ENCODE peak calls at places on chromosomes 7 and 10, in seven cellular contexts. One of them, this sample, is unnamed. For H3K9me3, the result is how much of the 10 kb centered on the place peaks cover.

GRCh38 chr7:122942765-122943164 is 52.7 kb downstream of the TAS2R16 start:
- DNase-seq in thoracic aorta: no peak
- DNase-seq in prostate gland: no peak
- DNase-seq in CD8-positive, alpha-beta T cell: no peak
- DNase-seq in body of pancreas: no peak
- DNase-seq in Peyer's patch: no peak
- DNase-seq in T-helper 17 cell: no peak
- DNase-seq in this sample: no peak

GRCh38 chr10:79079490-79080355 is 11.0 kb downstream of the ZMIZ1 start:
- DNase-seq in thoracic aorta: no peak
- DNase-seq in Peyer's patch: no peak
- DNase-seq in T-helper 17 cell: no peak
- DNase-seq in CD8-positive, alpha-beta T cell: no peak
- DNase-seq in body of pancreas: no peak
- DNase-seq in prostate gland: no peak
- DNase-seq in this sample: no peak

GRCh38 chr7:156892086-156892800 is 740 bp downstream of the LMBR1 start:
- DNase-seq in Peyer's patch: peak
- DNase-seq in prostate gland: peak
- DNase-seq in CD8-positive, alpha-beta T cell: peak
- DNase-seq in thoracic aorta: no peak
- DNase-seq in body of pancreas: peak
- DNase-seq in T-helper 17 cell: peak
- DNase-seq in this sample: peak

GRCh38 chr7:138239244-138239643 is 163.0 kb downstream of the AKR1D1 start:
- DNase-seq in Peyer's patch: no peak
- DNase-seq in T-helper 17 cell: no peak
- DNase-seq in CD8-positive, alpha-beta T cell: no peak
- DNase-seq in body of pancreas: no peak
- DNase-seq in prostate gland: no peak
- DNase-seq in thoracic aorta: no peak
- DNase-seq in this sample: no peak

GRCh38 chr10:90424730-90425129 is 433.1 kb downstream of the HTR7 start:
- DNase-seq in prostate gland: no peak
- DNase-seq in T-helper 17 cell: no peak
- DNase-seq in body of pancreas: no peak
- DNase-seq in CD8-positive, alpha-beta T cell: no peak
- DNase-seq in Peyer's patch: no peak
- DNase-seq in thoracic aorta: no peak
- DNase-seq in this sample: no peak

GRCh38 chr10:94725871-94726270 is 36.6 kb upstream of the CYP2C19 start:
- DNase-seq in body of pancreas: no peak
- DNase-seq in T-helper 17 cell: no peak
- DNase-seq in Peyer's patch: no peak
- DNase-seq in thoracic aorta: no peak
- DNase-seq in CD8-positive, alpha-beta T cell: no peak
- DNase-seq in prostate gland: no peak
- DNase-seq in this sample: no peak

GRCh38 chr7:55073051-55073511 is 54.3 kb downstream of the EGFR start:
- DNase-seq in thoracic aorta: no peak
- DNase-seq in T-helper 17 cell: no peak
- DNase-seq in CD8-positive, alpha-beta T cell: no peak
- DNase-seq in prostate gland: no peak
- DNase-seq in body of pancreas: no peak
- DNase-seq in Peyer's patch: no peak
- DNase-seq in this sample: no peak

GRCh38 chr7:40946549-40946948 is 756.3 kb downstream of the INHBA start:
- DNase-seq in thoracic aorta: no peak
- DNase-seq in prostate gland: no peak
- DNase-seq in T-helper 17 cell: no peak
- DNase-seq in body of pancreas: no peak
- DNase-seq in Peyer's patch: no peak
- DNase-seq in CD8-positive, alpha-beta T cell: no peak
- DNase-seq in this sample: no peak

GRCh38 chr10:121598261-121599249 is at the start of gene FGFR2:
- DNase-seq in T-helper 17 cell: no peak
- DNase-seq in body of pancreas: peak
- DNase-seq in CD8-positive, alpha-beta T cell: no peak
- DNase-seq in prostate gland: peak
- DNase-seq in Peyer's patch: peak
- DNase-seq in thoracic aorta: no peak
- DNase-seq in this sample: peak

GRCh38 chr10:61939575-61940301 is 38.2 kb downstream of the ARID5B start:
- DNase-seq in thoracic aorta: no peak
- DNase-seq in T-helper 17 cell: no peak
- DNase-seq in CD8-positive, alpha-beta T cell: no peak
- DNase-seq in prostate gland: no peak
- DNase-seq in body of pancreas: no peak
- DNase-seq in Peyer's patch: no peak
- DNase-seq in this sample: no peak

GRCh38 chr10:48579251-48579960 is 25.5 kb downstream of the ARHGAP22 start:
- DNase-seq in thoracic aorta: no peak
- DNase-seq in Peyer's patch: no peak
- DNase-seq in body of pancreas: no peak
- DNase-seq in T-helper 17 cell: no peak
- DNase-seq in prostate gland: no peak
- DNase-seq in CD8-positive, alpha-beta T cell: no peak
- DNase-seq in this sample: no peak

GRCh38 chr7:82419200-82419599 is 24.4 kb downstream of the CACNA2D1 start:
- DNase-seq in CD8-positive, alpha-beta T cell: no peak
- DNase-seq in prostate gland: no peak
- DNase-seq in Peyer's patch: no peak
- DNase-seq in T-helper 17 cell: no peak
- DNase-seq in thoracic aorta: no peak
- DNase-seq in body of pancreas: no peak
- DNase-seq in this sample: no peak

GRCh38 chr7:100951172-100951571 is 1.8 kb downstream of the MUC3A start:
- DNase-seq in thoracic aorta: no peak
- DNase-seq in T-helper 17 cell: no peak
- DNase-seq in CD8-positive, alpha-beta T cell: no peak
- DNase-seq in prostate gland: no peak
- DNase-seq in body of pancreas: no peak
- DNase-seq in Peyer's patch: no peak
- DNase-seq in this sample: no peak

GRCh38 chr10:4219901-4220300 is 434.9 kb upstream of the KLF6 start:
- DNase-seq in CD8-positive, alpha-beta T cell: no peak
- DNase-seq in thoracic aorta: no peak
- DNase-seq in Peyer's patch: no peak
- DNase-seq in prostate gland: no peak
- DNase-seq in body of pancreas: no peak
- DNase-seq in T-helper 17 cell: no peak
- DNase-seq in this sample: no peak

GRCh38 chr10:25017247-25017590 is 807 bp downstream of the THNSL1 start:
- DNase-seq in prostate gland: peak
- DNase-seq in CD8-positive, alpha-beta T cell: no peak
- DNase-seq in thoracic aorta: no peak
- DNase-seq in T-helper 17 cell: no peak
- DNase-seq in Peyer's patch: peak
- DNase-seq in body of pancreas: peak
- DNase-seq in this sample: no peak

GRCh38 chr10:33882996-33883395 is 548.5 kb upstream of the NRP1 start:
- DNase-seq in body of pancreas: no peak
- DNase-seq in thoracic aorta: no peak
- DNase-seq in Peyer's patch: no peak
- DNase-seq in CD8-positive, alpha-beta T cell: no peak
- DNase-seq in T-helper 17 cell: no peak
- DNase-seq in prostate gland: no peak
- DNase-seq in this sample: no peak

GRCh38 chr10:68406111-68406814 is 814 bp downstream of the RUFY2 start:
- DNase-seq in T-helper 17 cell: peak
- DNase-seq in thoracic aorta: no peak
- DNase-seq in CD8-positive, alpha-beta T cell: no peak
- DNase-seq in Peyer's patch: peak
- DNase-seq in prostate gland: peak
- DNase-seq in body of pancreas: peak
- DNase-seq in this sample: peak

GRCh38 chr7:30881448-30881847 is 30.2 kb upstream of the AQP1 start:
- DNase-seq in T-helper 17 cell: no peak
- DNase-seq in body of pancreas: no peak
- DNase-seq in CD8-positive, alpha-beta T cell: no peak
- DNase-seq in prostate gland: no peak
- DNase-seq in Peyer's patch: no peak
- DNase-seq in thoracic aorta: no peak
- DNase-seq in this sample: no peak

GRCh38 chr10:68423522-68423921 is 16.4 kb upstream of the RUFY2 start:
- DNase-seq in CD8-positive, alpha-beta T cell: peak
- DNase-seq in Peyer's patch: no peak
- DNase-seq in T-helper 17 cell: no peak
- DNase-seq in body of pancreas: no peak
- DNase-seq in thoracic aorta: no peak
- DNase-seq in prostate gland: no peak
- DNase-seq in this sample: no peak

GRCh38 chr7:36545291-36545690 is 155.6 kb downstream of the ANLN start:
- DNase-seq in body of pancreas: no peak
- DNase-seq in CD8-positive, alpha-beta T cell: no peak
- DNase-seq in Peyer's patch: no peak
- DNase-seq in prostate gland: no peak
- DNase-seq in thoracic aorta: no peak
- DNase-seq in T-helper 17 cell: no peak
- DNase-seq in this sample: no peak

GRCh38 chr7:90580051-90580450 is 16.1 kb upstream of the CDK14 start:
- DNase-seq in thoracic aorta: no peak
- DNase-seq in prostate gland: no peak
- DNase-seq in CD8-positive, alpha-beta T cell: no peak
- DNase-seq in Peyer's patch: no peak
- DNase-seq in body of pancreas: no peak
- DNase-seq in T-helper 17 cell: no peak
- DNase-seq in this sample: no peak

GRCh38 chr10:4802711-4803487 is 23.1 kb upstream of the AKR1E2 start:
- DNase-seq in body of pancreas: no peak
- DNase-seq in prostate gland: no peak
- DNase-seq in Peyer's patch: no peak
- DNase-seq in T-helper 17 cell: no peak
- DNase-seq in thoracic aorta: no peak
- DNase-seq in CD8-positive, alpha-beta T cell: no peak
- DNase-seq in this sample: no peak

GRCh38 chr10:77926566-77927342 is at the start of gene DLG5:
- DNase-seq in thoracic aorta: no peak
- DNase-seq in T-helper 17 cell: no peak
- DNase-seq in Peyer's patch: peak
- DNase-seq in body of pancreas: peak
- DNase-seq in CD8-positive, alpha-beta T cell: no peak
- DNase-seq in prostate gland: peak
- DNase-seq in this sample: peak

GRCh38 chr7:158428842-158429753 is 158.5 kb downstream of the PTPRN2 start:
- DNase-seq in prostate gland: peak
- DNase-seq in thoracic aorta: no peak
- DNase-seq in body of pancreas: no peak
- DNase-seq in Peyer's patch: no peak
- DNase-seq in T-helper 17 cell: no peak
- DNase-seq in CD8-positive, alpha-beta T cell: no peak
- DNase-seq in this sample: no peak

GRCh38 chr7:158431941-158432347 is 155.7 kb downstream of the PTPRN2 start:
- DNase-seq in prostate gland: peak
- DNase-seq in Peyer's patch: peak
- DNase-seq in CD8-positive, alpha-beta T cell: no peak
- DNase-seq in body of pancreas: peak
- DNase-seq in T-helper 17 cell: no peak
- DNase-seq in thoracic aorta: peak
- DNase-seq in this sample: no peak

GRCh38 chr7:158431055-158431940 is 156.3 kb downstream of the PTPRN2 start:
- DNase-seq in thoracic aorta: no peak
- DNase-seq in prostate gland: no peak
- DNase-seq in body of pancreas: peak
- DNase-seq in Peyer's patch: peak
- DNase-seq in CD8-positive, alpha-beta T cell: no peak
- DNase-seq in T-helper 17 cell: no peak
- DNase-seq in this sample: no peak

GRCh38 chr7:158430308-158431034 is 157.2 kb downstream of the PTPRN2 start:
- DNase-seq in thoracic aorta: no peak
- DNase-seq in prostate gland: no peak
- DNase-seq in Peyer's patch: no peak
- DNase-seq in CD8-positive, alpha-beta T cell: no peak
- DNase-seq in T-helper 17 cell: no peak
- DNase-seq in body of pancreas: no peak
- DNase-seq in this sample: no peak

DNA sequence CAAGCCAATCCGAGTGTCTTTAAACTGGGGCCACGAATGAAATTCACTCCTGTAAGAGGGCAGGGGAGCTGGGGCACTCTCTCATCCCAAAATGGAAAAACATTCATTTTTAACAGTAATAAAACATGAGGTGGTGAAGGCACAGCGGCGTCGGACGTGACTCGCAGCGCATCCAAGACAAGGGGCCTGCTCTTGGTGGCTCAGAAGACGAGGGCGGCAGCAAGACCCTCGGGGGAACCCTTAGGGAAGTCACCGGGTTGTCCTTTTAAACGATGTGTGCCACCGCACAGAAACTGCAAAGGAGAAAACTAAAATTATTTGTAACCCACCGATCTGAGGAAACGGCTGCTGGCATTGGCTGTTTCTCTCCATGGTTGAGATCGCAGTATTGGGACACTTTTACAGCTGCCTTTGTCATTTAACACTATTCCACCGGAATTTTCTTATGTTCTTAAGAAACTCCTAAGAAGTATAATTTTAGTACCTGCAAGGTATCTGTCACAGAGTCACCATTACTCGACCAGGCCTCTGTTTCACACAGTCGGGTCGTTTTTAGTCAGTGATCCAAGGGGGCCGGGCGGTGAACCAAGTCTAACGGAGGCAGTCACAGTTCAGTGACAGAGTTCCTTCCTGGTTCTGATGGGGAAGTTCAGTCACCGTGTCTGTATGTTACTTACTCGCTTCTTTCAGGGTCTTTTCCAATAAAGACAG is 159.3 kb downstream of the PTPRN2 start:
- DNase-seq in prostate gland: no peak
- DNase-seq in body of pancreas: no peak
- DNase-seq in T-helper 17 cell: no peak
- DNase-seq in Peyer's patch: peak
- DNase-seq in CD8-positive, alpha-beta T cell: no peak
- DNase-seq in thoracic aorta: no peak
- DNase-seq in this sample: no peak
- H3K9me3 ChIP-seq in prostate gland: under half
- H3K9me3 ChIP-seq in body of pancreas: under half
- H3K9me3 ChIP-seq in T-helper 17 cell: under half
- H3K9me3 ChIP-seq in Peyer's patch: under half
- H3K9me3 ChIP-seq in CD8-positive, alpha-beta T cell: under half
- H3K9me3 ChIP-seq in thoracic aorta: under half
- H3K9me3 ChIP-seq in this sample: under half

GRCh38 chr7:64992971-64993370 is 2.1 kb upstream of the ZNF117 start:
- DNase-seq in body of pancreas: no peak
- DNase-seq in CD8-positive, alpha-beta T cell: no peak
- DNase-seq in T-helper 17 cell: no peak
- DNase-seq in Peyer's patch: no peak
- DNase-seq in thoracic aorta: no peak
- DNase-seq in prostate gland: no peak
- DNase-seq in this sample: no peak
- H3K9me3 ChIP-seq in body of pancreas: under half
- H3K9me3 ChIP-seq in CD8-positive, alpha-beta T cell: under half
- H3K9me3 ChIP-seq in T-helper 17 cell: under half
- H3K9me3 ChIP-seq in Peyer's patch: under half
- H3K9me3 ChIP-seq in thoracic aorta: under half
- H3K9me3 ChIP-seq in prostate gland: under half
- H3K9me3 ChIP-seq in this sample: under half

GRCh38 chr7:133355822-133356221 is 102.9 kb downstream of the EXOC4 start:
- DNase-seq in T-helper 17 cell: no peak
- DNase-seq in prostate gland: no peak
- DNase-seq in thoracic aorta: no peak
- DNase-seq in body of pancreas: no peak
- DNase-seq in CD8-positive, alpha-beta T cell: no peak
- DNase-seq in Peyer's patch: no peak
- DNase-seq in this sample: no peak
- H3K9me3 ChIP-seq in T-helper 17 cell: under half
- H3K9me3 ChIP-seq in prostate gland: under half
- H3K9me3 ChIP-seq in thoracic aorta: under half
- H3K9me3 ChIP-seq in body of pancreas: under half
- H3K9me3 ChIP-seq in CD8-positive, alpha-beta T cell: under half
- H3K9me3 ChIP-seq in Peyer's patch: under half
- H3K9me3 ChIP-seq in this sample: under half

GRCh38 chr7:134298902-134299683 is 17.6 kb downstream of the SLC35B4 start:
- DNase-seq in body of pancreas: no peak
- DNase-seq in thoracic aorta: no peak
- DNase-seq in prostate gland: peak
- DNase-seq in CD8-positive, alpha-beta T cell: no peak
- DNase-seq in Peyer's patch: peak
- DNase-seq in T-helper 17 cell: no peak
- DNase-seq in this sample: no peak
- H3K9me3 ChIP-seq in body of pancreas: under half
- H3K9me3 ChIP-seq in thoracic aorta: under half
- H3K9me3 ChIP-seq in prostate gland: under half
- H3K9me3 ChIP-seq in CD8-positive, alpha-beta T cell: under half
- H3K9me3 ChIP-seq in Peyer's patch: under half
- H3K9me3 ChIP-seq in T-helper 17 cell: under half
- H3K9me3 ChIP-seq in this sample: under half

This sample was measured in right lobe of liver.